ENCODE peak calls at places on chromosomes 2 and 18, in six cellular contexts. G, H, U, T, E and I are unnamed samples.

GRCh38 chr2:21268197-21268870 is 144.6 kb downstream of the TDRD15 start:
- DNase-seq in T (no peak), E (no peak), G (no peak), H (no peak), U (no peak), I (no peak)

GRCh38 chr2:46913471-46914381 is 1.9 kb downstream of the MCFD2 start:
- DNase-seq in E (peak), U (peak), T (no peak), H (no peak), G (no peak), I (no peak)

GRCh38 chr2:99354060-99354459 is 16.9 kb downstream of the EIF5B start:
- DNase-seq in G (no peak), U (no peak), T (no peak), E (no peak), H (no peak), I (no peak)

GRCh38 chr2:10188211-10188610 is 65.7 kb downstream of the RRM2 start:
- DNase-seq in T (no peak), G (no peak), E (no peak), H (no peak), U (peak), I (no peak)

GRCh38 chr2:202039278-202040100 is 5.8 kb downstream of the FZD7 start:
- DNase-seq in H (no peak), U (no peak), G (no peak), E (no peak), T (no peak), I (no peak)

GRCh38 chr2:100664756-100665101 is 101.9 kb downstream of the PDCL3 start:
- DNase-seq in E (no peak), G (no peak), T (no peak), H (no peak), U (no peak), I (no peak)

GRCh38 chr18:49547701-49548100 is 14.2 kb upstream of the LIPG start:
- DNase-seq in G (no peak), T (no peak), H (no peak), U (no peak), E (no peak), I (no peak)

GRCh38 chr18:25164837-25165791 is 186.9 kb downstream of the ZNF521 start:
- DNase-seq in G (no peak), E (peak), U (peak), H (no peak), T (no peak), I (no peak)

GRCh38 chr2:44348385-44348784 is 12.9 kb downstream of the PREPL start:
- DNase-seq in H (no peak), U (peak), E (no peak), T (no peak), G (no peak), I (no peak)

GRCh38 chr18:55405655-55406373 is 182.2 kb downstream of the TCF4 start:
- DNase-seq in G (no peak), U (peak), E (no peak), T (no peak), H (peak), I (peak)

GRCh38 chr2:207162319-207162718 is 3.4 kb downstream of the KLF7 start:
- DNase-seq in H (no peak), G (no peak), U (no peak), T (no peak), E (peak), I (peak)

GRCh38 chr18:61926532-61926931 is 33.7 kb upstream of the RNF152 start:
- DNase-seq in H (no peak), U (no peak), T (no peak), G (no peak), E (no peak), I (no peak)

GRCh38 chr18:35345950-35346349 is 1.7 kb upstream of the ZNF24 start:
- DNase-seq in E (no peak), U (no peak), T (no peak), H (no peak), G (no peak), I (no peak)

GRCh38 chr2:140786585-140786984 is 1344.2 kb downstream of the LRP1B start:
- DNase-seq in U (no peak), E (no peak), T (no peak), G (no peak), H (no peak), I (no peak)

GRCh38 chr2:120863173-120863545 is 127.5 kb downstream of the GLI2 start:
- DNase-seq in E (no peak), T (no peak), G (no peak), H (no peak), U (no peak), I (no peak)

GRCh38 chr2:30106543-30106942 is 40.3 kb upstream of the YPEL5 start:
- DNase-seq in U (peak), E (peak), T (no peak), H (no peak), G (no peak), I (no peak)

GRCh38 chr2:191740776-191741175 is 62.8 kb downstream of the NABP1 start:
- DNase-seq in H (no peak), U (no peak), T (no peak), G (no peak), E (no peak), I (no peak)

GRCh38 chr18:6949800-6950586 is 167.6 kb downstream of the LAMA1 start:
- DNase-seq in U (no peak), T (no peak), G (no peak), E (no peak), H (no peak), I (no peak)

GRCh38 chr2:8054070-8054469 is 627.8 kb upstream of the ID2 start:
- DNase-seq in H (no peak), U (no peak), E (no peak), T (no peak), G (no peak), I (no peak)

GRCh38 chr18:22347624-22348511 is 69.8 kb downstream of the CTAGE1 start:
- DNase-seq in E (no peak), U (peak), G (no peak), T (no peak), H (no peak), I (no peak)

GRCh38 chr18:62531931-62532330 is 9.1 kb downstream of the ZCCHC2 start:
- DNase-seq in U (no peak), T (no peak), G (no peak), H (no peak), E (no peak), I (no peak)

GRCh38 chr2:13686262-13686661 is 946.3 kb upstream of the LRATD1 start:
- DNase-seq in H (no peak), T (no peak), E (no peak), G (no peak), U (no peak), I (no peak)

GRCh38 chr18:22489694-22490093 is 72.0 kb upstream of the CTAGE1 start:
- DNase-seq in E (no peak), U (no peak), G (no peak), H (no peak), T (no peak), I (peak)

GRCh38 chr2:134413430-134413829 is 159.6 kb downstream of the MGAT5 start:
- DNase-seq in H (no peak), U (no peak), G (no peak), T (no peak), E (no peak), I (no peak)

GRCh38 chr18:35521133-35521532 is 23.4 kb upstream of the INO80C start:
- DNase-seq in U (no peak), H (no peak), G (no peak), E (no peak), T (no peak), I (no peak)

GRCh38 chr2:127067620-127068350 is 39.2 kb downstream of the BIN1 start:
- DNase-seq in T (peak), E (no peak), U (peak), H (no peak), G (peak), I (peak)

GRCh38 chr2:64035067-64035942 is 16.1 kb upstream of the VPS54 start:
- DNase-seq in U (no peak), H (no peak), T (no peak), G (no peak), E (no peak), I (no peak)

GRCh38 chr2:71798266-71799012 is 345.1 kb downstream of the DYSF start:
- DNase-seq in T (peak), U (peak), G (no peak), H (no peak), E (no peak), I (no peak)

GRCh38 chr2:119012345-119013301 is 70.6 kb downstream of the MARCO start:
- DNase-seq in U (no peak), G (no peak), H (no peak), E (no peak), T (no peak), I (no peak)

GRCh38 chr18:36187138-36187825 is at the start of gene MOCOS:
- DNase-seq in H (no peak), T (peak), G (peak), U (peak), E (no peak), I (peak)

GRCh38 chr18:8608795-8609673 is at the start of gene RAB12:
- DNase-seq in G (peak), E (peak), T (peak), H (peak), U (peak), I (peak)